ENCODE peak calls at places on chromosomes 13 and 19, in seven cellular contexts. M is nucleus accumbens; P is stimulated activated naive B cell treated with anti-CD40 and anti-IgM and Interleukin-4, amounts not matched to agents 10 μg/mL and 1 μg/mL and 100 μg/mL, for 72 hours; R is fibroblast of lung; H is EH; L is kidney glomerular epithelial cell; B is activated gamma-delta T cell treated with Interleukin-2 at 50 U/mL for 16 hours. Z is an unnamed sample.

GRCh38 chr13:38582133-38582532 is 104.7 kb upstream of the FREM2 start:
- DNase-seq in H (peak; percentile 55), R (peak; percentile 44), L (peak; percentile 44), P (no peak), M (no peak), B (no peak), Z (peak; percentile 66)

GRCh38 chr19:33156354-33156753 is 24.4 kb downstream of the WDR88 start:
- DNase-seq in R (peak; percentile 26), M (no peak), L (no peak), P (no peak), B (no peak), H (peak; percentile 66), Z (no peak)

GRCh38 chr19:14167594-14168138 is 31.3 kb upstream of the ASF1B start:
- DNase-seq in M (no peak), L (no peak), H (no peak), R (no peak), P (no peak), B (peak; percentile 44), Z (no peak)

GRCh38 chr19:747432-748273 is 3.3 kb upstream of the MISP start:
- DNase-seq in M (no peak), H (no peak), R (no peak), B (no peak), P (no peak), L (no peak), Z (no peak)

GRCh38 chr19:50975766-50976165 is 6.4 kb upstream of the KLK6 start:
- DNase-seq in P (no peak), R (no peak), M (no peak), B (no peak), H (no peak), L (no peak), Z (no peak)

GRCh38 chr13:43245374-43245964 is 222.1 kb downstream of the DNAJC15 start:
- DNase-seq in H (peak; percentile 93), L (peak; percentile 47), R (peak; percentile 91), P (no peak), M (no peak), B (no peak), Z (no peak)

GRCh38 chr13:45718063-45718462 is 15.9 kb downstream of the CBY2 start:
- DNase-seq in M (no peak), R (peak; percentile 32), L (no peak), H (peak; percentile 30), P (no peak), B (no peak), Z (peak; percentile 16)

GRCh38 chr13:113584205-113584869 is at the start of gene TFDP1:
- DNase-seq in H (peak; percentile 83), B (peak; percentile 12), M (peak; percentile 62), R (peak; percentile 82), L (no peak), P (peak; percentile 79), Z (peak; percentile 57)

GRCh38 chr19:48741222-48741999 is 1.0 kb upstream of the RASIP1 start:
- DNase-seq in P (no peak), M (no peak), R (no peak), H (no peak), B (no peak), L (no peak), Z (no peak)

Z was measured in globus pallidus.